ENCODE peak calls at places on chromosomes 5 and 9, in nine cellular contexts. X is NCI-H82; H is GDM1; S is H9; E is GM23248; Y is amniotic stem cell; Z is LHCN-M2; N is naive thymus-derived CD4-positive, alpha-beta T cell; A is stimulated activated CD8-positive, alpha-beta memory T cell treated with anti-CD3 and anti-CD28 coated beads, Interleukin-12 subunit alpha, Interleukin-12 subunit beta, amount 100 ng/mL, for 4 hours. C is an unnamed sample.

GRCh38 chr5:14178671-14179211 is 35.6 kb downstream of the TRIO start:
- DNase-seq in N (no peak), Y (no peak), H (no peak), X (peak; percentile 60), Z (peak; percentile 93), E (peak; percentile 90), A (no peak), S (peak; percentile 42), C (no peak)

GRCh38 chr9:32741706-32742105 is 41.6 kb upstream of the TMEM215 start:
- DNase-seq in X (no peak), S (no peak), N (no peak), A (no peak), E (no peak), Z (no peak), H (no peak), Y (no peak), C (no peak)

GRCh38 chr5:159341914-159342313 is 11.6 kb upstream of the IL12B start:
- DNase-seq in Y (no peak), S (no peak), X (no peak), Z (peak; percentile 65), E (peak; percentile 93), N (peak; percentile 13), A (peak; percentile 43), H (peak; percentile 8), C (no peak)

GRCh38 chr9:130445268-130445983 is 665 bp downstream of the ASS1 start:
- DNase-seq in N (no peak), Z (no peak), Y (no peak), A (no peak), H (no peak), S (no peak), E (peak; percentile 83), X (peak; percentile 74), C (no peak)

GRCh38 chr9:128244443-128245226 is 31.2 kb downstream of the GOLGA2 start:
- DNase-seq in E (peak; percentile 95), H (peak; percentile 77), Z (no peak), A (no peak), X (peak; percentile 53), Y (peak; percentile 53), S (peak; percentile 85), N (no peak), C (no peak)

GRCh38 chr5:1291611-1292080 is 3.2 kb downstream of the TERT start:
- DNase-seq in A (no peak), E (no peak), S (peak; percentile 20), X (no peak), Y (no peak), Z (no peak), H (no peak), N (no peak), C (no peak)

GRCh38 chr5:135544666-135545045 is 8.9 kb upstream of the NEUROG1 start:
- DNase-seq in Y (no peak), H (no peak), Z (no peak), S (no peak), A (no peak), N (no peak), X (peak; percentile 96), E (no peak), C (no peak)

GRCh38 chr9:34381323-34381722 is 4.6 kb upstream of the MYORG start:
- DNase-seq in N (peak; percentile 42), S (peak; percentile 69), X (peak; percentile 14), Y (no peak), Z (no peak), E (no peak), H (no peak), A (no peak), C (peak; percentile 55)

GRCh38 chr9:127977877-127978647 is 2.7 kb downstream of the EEIG1 start:
- DNase-seq in E (peak; percentile 94), S (no peak), H (no peak), Z (peak; percentile 63), A (no peak), Y (peak; percentile 40), X (peak; percentile 16), N (no peak), C (no peak)

GRCh38 chr9:36030871-36031270 is 5.8 kb upstream of the RECK start:
- DNase-seq in H (no peak), E (peak; percentile 59), N (no peak), Z (no peak), A (no peak), Y (no peak), S (no peak), X (no peak), C (no peak)

GRCh38 chr5:138712324-138712723 is 40.9 kb upstream of the CTNNA1 start:
- DNase-seq in X (no peak), Y (no peak), S (no peak), H (no peak), N (no peak), E (no peak), Z (no peak), A (no peak), C (no peak)

GRCh38 chr5:39716532-39716971 is 291.8 kb upstream of the DAB2 start:
- DNase-seq in Y (peak; percentile 19), X (peak; percentile 74), Z (peak; percentile 78), A (no peak), N (peak; percentile 7), S (peak; percentile 76), E (peak; percentile 50), H (no peak), C (peak; percentile 21)

GRCh38 chr9:37025381-37026084 is 8.5 kb downstream of the PAX5 start:
- DNase-seq in Y (no peak), X (peak; percentile 37), Z (no peak), E (peak; percentile 37), S (peak; percentile 45), H (no peak), N (no peak), A (no peak), C (peak; percentile 57)

GRCh38 chr9:75953218-75953617 is 62.7 kb downstream of the PCSK5 start:
- DNase-seq in X (no peak), Z (no peak), N (no peak), S (no peak), H (no peak), E (no peak), A (no peak), Y (no peak), C (no peak)

GRCh38 chr5:79109527-79110492 is 1.8 kb upstream of the BHMT start:
- DNase-seq in X (peak; percentile 40), S (peak; percentile 61), H (no peak), A (no peak), N (no peak), E (no peak), Y (no peak), Z (no peak), C (no peak)

GRCh38 chr5:150534811-150535210 is 26.9 kb downstream of the NDST1 start:
- DNase-seq in S (no peak), Z (no peak), A (no peak), E (no peak), N (no peak), X (no peak), Y (no peak), H (no peak), C (no peak)

GRCh38 chr9:137458194-137459146 is 664 bp downstream of the NSMF start:
- DNase-seq in Y (no peak), Z (no peak), E (peak; percentile 63), A (no peak), S (no peak), X (peak; percentile 63), N (no peak), H (no peak), C (peak; percentile 44)

GRCh38 chr5:35066260-35066795 is 18.6 kb upstream of the AGXT2 start:
- DNase-seq in A (no peak), E (no peak), S (no peak), Y (no peak), N (no peak), X (no peak), Z (no peak), H (no peak), C (no peak)

GRCh38 chr5:40755407-40756365 is at the start of gene TTC33:
- DNase-seq in H (peak; percentile 86), Z (peak; percentile 94), A (peak; percentile 88), X (peak; percentile 94), N (peak; percentile 92), E (peak; percentile 98), S (peak; percentile 97), Y (peak; percentile 90), C (peak; percentile 94)

GRCh38 chr9:116394753-116395408 is 241.3 kb downstream of the PAPPA start:
- DNase-seq in N (no peak), H (no peak), A (no peak), Z (no peak), S (no peak), X (no peak), E (no peak), Y (no peak), C (no peak)

GRCh38 chr9:94772654-94773303 is 46.3 kb downstream of the AOPEP start:
- DNase-seq in Z (peak; percentile 96), H (no peak), Y (no peak), E (peak; percentile 27), X (no peak), S (no peak), A (no peak), N (no peak), C (peak; percentile 29)

GRCh38 chr9:36942891-36943290 is 91.2 kb downstream of the PAX5 start:
- DNase-seq in X (no peak), E (no peak), Z (no peak), S (peak; percentile 17), A (no peak), H (no peak), Y (no peak), N (no peak), C (no peak)

GRCh38 chr9:7479300-7479699 is 320.3 kb downstream of the DMAC1 start:
- DNase-seq in S (no peak), Y (no peak), A (no peak), H (no peak), X (no peak), E (peak; percentile 17), N (no peak), Z (no peak), C (no peak)

GRCh38 chr5:138138949-138139775 is at the start of gene NME5:
- DNase-seq in E (no peak), Y (no peak), S (peak; percentile 82), Z (peak; percentile 9), N (no peak), H (no peak), X (peak; percentile 66), A (no peak), C (peak; percentile 79)

GRCh38 chr5:142499591-142500384 is 175.0 kb upstream of the SPRY4 start:
- DNase-seq in X (no peak), S (no peak), Z (no peak), A (no peak), N (no peak), H (no peak), E (no peak), Y (no peak), C (no peak)

GRCh38 chr5:107887181-107887580 is 216.4 kb upstream of the EFNA5 start:
- DNase-seq in A (no peak), S (no peak), Z (no peak), N (no peak), H (no peak), Y (no peak), E (no peak), X (no peak), C (no peak)

GRCh38 chr5:79074641-79075040 is 5.1 kb downstream of the BHMT2 start:
- DNase-seq in N (no peak), E (peak; percentile 72), S (no peak), X (no peak), H (peak; percentile 1), Y (no peak), Z (peak; percentile 13), A (no peak), C (no peak)

GRCh38 chr5:159040181-159040580 is 59.5 kb downstream of the EBF1 start:
- DNase-seq in X (no peak), H (no peak), E (no peak), Y (no peak), N (no peak), S (no peak), A (no peak), Z (no peak), C (no peak)

GRCh38 chr5:178434851-178435250 is 155.3 kb downstream of the COL23A1 start:
- DNase-seq in H (no peak), A (no peak), Z (no peak), X (no peak), Y (no peak), N (no peak), S (peak; percentile 24), E (no peak), C (no peak)

GRCh38 chr5:123814796-123815479 is 303.0 kb downstream of the CSNK1G3 start:
- DNase-seq in Y (peak; percentile 16), S (no peak), X (peak; percentile 42), H (no peak), Z (no peak), E (peak; percentile 13), A (no peak), N (no peak), C (no peak)

GRCh38 chr9:13778486-13779110 is 499.1 kb upstream of the MPDZ start:
- DNase-seq in Z (peak; percentile 95), N (no peak), A (no peak), S (no peak), X (no peak), E (peak; percentile 22), Y (no peak), H (no peak), C (no peak)

C was measured in NCI-H526.